ENCODE peak calls at places on chromosome 10, in six cellular contexts. B is spleen, F is PC-9, X is stomach, D is bronchial epithelial cell, S is GM23338. E is an unnamed sample. For H3K27me3, the result is how much of the 10 kb centered on the place peaks cover.

GRCh38 chr10:67663449-67664087 is 32.4 kb downstream of the CTNNA3 start:
- DNase-seq in B (no peak), F (no peak), X (no peak), D (no peak), S (no peak), E (no peak)

GRCh38 chr10:95655571-95656290 is 780 bp downstream of the ALDH18A1 start:
- DNase-seq in B (no peak), F (no peak), X (no peak), D (peak), S (peak), E (no peak)

GRCh38 chr10:57818522-57818921 is 449.2 kb downstream of the IPMK start:
- DNase-seq in B (no peak), F (no peak), X (no peak), D (peak), S (no peak), E (no peak)

GRCh38 chr10:98748298-98748697 is 301.6 kb upstream of the HPS1 start:
- DNase-seq in B (no peak), F (no peak), X (no peak), D (peak), S (peak), E (no peak)

GRCh38 chr10:110358869-110359629 is 54.3 kb upstream of the SMNDC1 start:
- DNase-seq in B (no peak), F (peak), X (peak), D (peak), S (peak), E (no peak)

GRCh38 chr10:74586088-74586585 is 240.3 kb upstream of the KAT6B start:
- DNase-seq in B (no peak), F (no peak), X (no peak), D (no peak), S (no peak), E (peak)

GRCh38 chr10:64033710-64034109 is 512.5 kb downstream of the REEP3 start:
- DNase-seq in B (no peak), F (no peak), X (no peak), D (no peak), S (no peak), E (no peak)

GRCh38 chr10:52216852-52217251 is 97.2 kb upstream of the DKK1 start:
- DNase-seq in B (no peak), F (no peak), X (no peak), D (peak), S (no peak), E (peak)

GRCh38 chr10:79386637-79387465 is 39.6 kb downstream of the PPIF start:
- DNase-seq in B (peak), F (no peak), X (peak), D (no peak), S (no peak), E (no peak)

GRCh38 chr10:58275908-58276307 is 6.9 kb downstream of the CISD1 start:
- DNase-seq in B (no peak), F (no peak), X (no peak), D (no peak), S (no peak), E (no peak)

GRCh38 chr10:97485647-97486281 is 12.5 kb downstream of the MMS19 start:
- DNase-seq in B (no peak), F (no peak), X (no peak), D (no peak), S (no peak), E (no peak)
- H3K4me3 ChIP-seq in B (no peak), F (no peak), X (no peak), D (no peak), S (no peak), E (no peak)

GRCh38 chr10:43079823-43080222 is 3.0 kb downstream of the RET start:
- DNase-seq in B (no peak), F (no peak), X (no peak), D (no peak), S (no peak), E (no peak)
- H3K27me3 ChIP-seq in B (half or more), F (under half), X (half or more), D (under half), S (under half), E (under half)

GRCh38 chr10:48503293-48503911 is 101.5 kb downstream of the ARHGAP22 start:
- DNase-seq in B (peak), F (no peak), X (peak), D (no peak), S (no peak), E (no peak)

GRCh38 chr10:48506147-48506917 is 98.5 kb downstream of the ARHGAP22 start:
- DNase-seq in B (no peak), F (no peak), X (peak), D (peak), S (no peak), E (no peak)

GRCh38 chr10:48504141-48504885 is 100.6 kb downstream of the ARHGAP22 start:
- DNase-seq in B (peak), F (no peak), X (peak), D (no peak), S (no peak), E (no peak)

GRCh38 chr10:48507494-48507893 is 97.4 kb downstream of the ARHGAP22 start:
- DNase-seq in B (no peak), F (no peak), X (no peak), D (no peak), S (no peak), E (no peak)

GRCh38 chr10:48505394-48506112 is 99.3 kb downstream of the ARHGAP22 start:
- DNase-seq in B (peak), F (no peak), X (peak), D (no peak), S (peak), E (no peak)
- TF ChIP-seq CTCF in B (no peak), F (no peak), X (no peak), D (peak), S (peak), E (peak)

GRCh38 chr10:14160299-14160698 is 170.4 kb downstream of the FRMD4A start:
- DNase-seq in B (no peak), F (no peak), X (no peak), D (no peak), S (no peak), E (no peak)

GRCh38 chr10:14162626-14163344 is 167.9 kb downstream of the FRMD4A start:
- DNase-seq in B (no peak), F (no peak), X (no peak), D (no peak), S (no peak), E (no peak)

GRCh38 chr10:14158575-14158974 is 172.1 kb downstream of the FRMD4A start:
- DNase-seq in B (no peak), F (no peak), X (no peak), D (no peak), S (no peak), E (no peak)

DNA sequence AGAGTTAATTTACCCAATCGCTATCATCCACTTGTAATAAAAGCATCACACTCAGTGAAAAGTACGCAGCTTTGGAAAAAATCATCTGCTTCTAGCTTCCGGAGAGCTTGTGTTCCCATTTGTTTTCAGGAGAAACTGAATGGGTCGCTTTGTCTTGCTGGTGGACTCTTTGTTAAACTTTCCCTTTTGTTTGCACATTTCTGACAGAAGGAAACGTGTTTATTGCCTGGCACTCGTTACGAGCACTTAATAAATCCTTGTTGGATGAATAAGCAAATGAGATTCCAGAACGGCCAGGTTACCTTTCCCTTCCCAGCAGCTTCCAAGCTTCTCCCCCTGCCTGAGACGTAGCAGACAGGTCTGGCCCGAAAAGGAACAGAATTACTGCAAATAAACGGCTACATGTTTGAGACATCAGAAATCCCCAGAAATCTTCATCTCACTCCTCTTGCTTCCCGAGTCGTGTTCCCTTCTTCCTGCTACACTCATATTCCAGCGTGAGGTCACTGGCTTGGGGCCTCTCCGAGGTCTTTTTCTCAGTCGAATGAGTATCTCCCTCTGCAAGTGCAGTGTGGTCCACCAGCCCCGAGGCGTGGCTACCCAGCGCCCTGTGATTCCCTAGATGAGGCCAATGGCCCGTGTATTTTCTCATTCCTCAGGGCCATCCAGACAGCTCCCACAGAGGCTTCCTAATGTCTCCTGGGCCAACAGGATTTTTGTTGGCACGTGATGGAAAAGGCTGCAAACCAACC is 167.2 kb downstream of the FRMD4A start:
- DNase-seq in B (no peak), F (no peak), X (no peak), D (no peak), S (peak), E (no peak)
- H3K4me3 ChIP-seq in B (no peak), F (no peak), X (no peak), D (no peak), S (no peak), E (no peak)

GRCh38 chr10:78358406-78358805 is 324.7 kb downstream of the RPS24 start:
- DNase-seq in B (peak), F (no peak), X (no peak), D (no peak), S (no peak), E (no peak)
- H3K27me3 ChIP-seq in B (under half), F (under half), X (under half), D (under half), S (under half), E (under half)

DNA sequence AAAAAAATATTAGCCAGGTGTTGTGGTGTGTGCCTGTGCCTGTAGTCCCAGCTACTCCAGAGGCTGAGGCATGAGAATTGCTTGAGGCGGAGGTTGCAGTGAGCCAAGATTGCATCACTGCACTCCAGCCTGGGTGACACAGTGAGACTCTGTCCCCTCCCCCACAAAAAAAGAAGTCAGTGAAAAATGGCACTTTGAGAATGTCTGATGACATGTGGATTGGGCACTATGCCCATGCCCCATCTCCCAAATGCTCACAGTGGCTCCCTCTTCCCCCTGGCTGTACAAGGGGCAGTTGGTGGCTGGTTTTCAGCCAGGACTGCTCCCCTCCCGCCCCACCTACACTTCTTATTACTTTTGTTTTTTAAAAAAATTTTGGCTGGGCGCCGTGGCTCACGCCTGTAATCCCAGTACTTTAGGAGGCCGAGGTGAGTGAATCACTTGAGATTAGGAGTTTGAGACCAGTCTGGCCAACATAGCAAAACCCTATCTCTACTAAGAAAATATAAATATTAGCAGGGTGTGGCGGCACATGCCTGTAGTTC is 26.1 kb downstream of the IL15RA start:
- DNase-seq in B (no peak), F (no peak), X (peak), D (peak), S (no peak), E (no peak)
- TF ChIP-seq CTCF in B (no peak), F (no peak), X (no peak), D (no peak), S (no peak), E (no peak)

DNA sequence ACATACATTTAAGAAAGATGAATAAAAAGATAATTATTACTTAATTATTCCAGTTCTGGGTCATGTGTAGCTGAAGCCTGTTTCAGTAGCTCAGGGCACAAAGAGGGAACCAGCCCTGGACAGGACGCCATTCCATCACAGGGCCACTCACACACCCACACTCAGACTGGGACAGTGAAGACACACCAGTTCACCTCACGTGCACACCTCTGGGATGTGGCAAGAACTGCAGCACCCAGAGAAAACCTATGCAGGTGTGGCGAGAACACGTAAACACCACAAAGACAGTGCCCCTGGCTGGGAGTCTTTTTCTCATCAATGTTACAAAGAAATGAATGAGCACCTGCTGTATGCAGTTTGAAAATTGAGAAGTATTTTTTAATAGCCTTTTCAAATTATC is 1.6 kb upstream of the IDI1 start:
- DNase-seq in B (no peak), F (peak), X (no peak), D (peak), S (peak), E (peak)
- H3K4me3 ChIP-seq in B (peak), F (peak), X (no peak), D (peak), S (peak), E (peak)

DNA sequence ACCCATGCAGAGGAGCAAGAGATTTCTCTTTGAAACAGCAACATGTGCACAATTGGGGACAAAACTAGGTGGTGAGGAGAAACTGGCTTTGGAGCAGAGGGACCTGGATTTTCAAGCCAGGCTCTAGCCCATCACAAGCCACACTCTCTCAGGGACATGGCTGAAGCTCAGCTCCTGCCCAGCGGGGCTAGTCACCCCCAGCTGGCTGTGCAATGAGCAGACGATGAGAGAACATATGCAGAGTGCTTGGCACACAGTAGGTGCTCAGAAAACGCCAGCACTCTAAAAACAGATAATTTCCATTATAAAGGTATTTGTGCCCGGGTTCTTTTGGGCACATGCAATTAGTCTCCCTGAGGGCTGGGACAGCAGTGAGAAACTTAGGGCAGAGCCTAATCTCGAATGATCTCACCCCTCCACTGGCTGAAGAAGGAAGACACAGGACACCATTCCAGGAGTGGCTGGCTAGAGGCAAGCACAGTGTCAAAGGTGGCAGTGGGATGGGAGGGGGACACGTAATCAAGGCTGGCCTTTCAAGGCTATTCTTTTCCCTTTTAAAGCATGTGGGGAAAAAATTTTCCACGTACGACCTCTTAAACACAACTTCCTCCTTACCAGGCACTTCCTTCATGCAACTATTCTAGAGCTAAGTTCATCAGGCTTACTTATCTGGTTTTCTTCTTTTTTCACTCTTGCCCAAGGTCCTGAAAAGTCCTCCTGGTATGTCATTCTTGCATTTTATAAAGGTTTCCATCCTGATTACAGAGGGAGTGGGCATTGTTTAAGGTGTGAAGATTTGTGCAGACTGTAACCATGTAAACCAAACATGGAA is 15.1 kb downstream of the FAM53B start:
- DNase-seq in B (peak), F (peak), X (no peak), D (no peak), S (no peak), E (no peak)
- H3K27me3 ChIP-seq in B (under half), F (under half), X (under half), D (under half), S (under half), E (under half)

GRCh38 chr10:103232772-103233488 is 12.8 kb upstream of the RPEL1 start:
- DNase-seq in B (no peak), F (peak), X (no peak), D (peak), S (peak), E (no peak)

GRCh38 chr10:103235775-103236174 is 9.9 kb upstream of the RPEL1 start:
- DNase-seq in B (no peak), F (no peak), X (no peak), D (no peak), S (no peak), E (no peak)

GRCh38 chr10:103241262-103242011 is 4.2 kb upstream of the RPEL1 start:
- DNase-seq in B (no peak), F (peak), X (peak), D (peak), S (peak), E (no peak)

DNA sequence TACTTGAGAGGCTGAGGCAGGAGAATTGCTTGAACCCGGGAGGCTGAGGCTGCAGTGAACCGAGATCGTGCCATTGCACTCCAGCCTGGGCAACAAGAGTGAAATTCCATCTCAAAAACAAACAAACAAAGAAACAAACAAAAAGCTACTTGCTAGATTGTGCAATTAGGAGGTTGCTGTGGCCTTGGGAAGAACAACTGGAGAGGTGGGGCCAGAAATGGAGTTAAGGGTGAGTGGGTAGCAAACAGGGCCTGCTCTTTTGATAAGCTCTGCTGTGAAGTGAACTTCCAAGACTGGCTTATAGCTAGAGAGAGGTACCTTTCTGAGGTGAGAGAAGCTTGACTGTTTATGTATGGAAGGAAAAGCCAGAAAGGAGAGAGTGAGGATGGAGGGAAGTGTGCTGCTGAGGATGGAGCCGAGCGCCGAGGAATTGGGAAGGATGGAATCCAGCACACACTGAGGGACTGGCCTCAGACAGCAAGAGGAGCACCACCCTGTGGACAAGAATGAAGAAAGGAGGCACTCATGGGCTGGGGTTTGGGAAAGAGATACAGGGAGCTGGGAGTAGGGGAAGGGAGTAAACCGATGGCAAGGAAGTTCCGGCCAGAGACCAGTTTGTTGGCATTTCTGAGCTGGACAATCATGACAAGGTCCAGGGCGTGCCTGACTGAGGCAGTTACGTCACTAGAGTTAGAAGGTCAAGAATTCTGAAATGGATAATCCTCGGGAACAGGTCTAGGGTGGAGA is 7.0 kb upstream of the RPEL1 start:
- DNase-seq in B (no peak), F (peak), X (peak), D (peak), S (peak), E (no peak)
- TF ChIP-seq CTCF in B (no peak), F (peak), X (no peak), D (peak), S (peak), E (no peak)